ENCODE peak calls at places on chromosomes 2 and 18, in ten cellular contexts. M, R, X, E, Y, U, D, Q, T and W are unnamed samples.
A peak's percentile ranks its signal among the peaks of the same experiment; 100 is the strongest.

GRCh38 chr2:212494413-212495020 is 44.1 kb downstream of the ERBB4 start:
- DNase-seq in U (no peak), E (no peak), T (no peak), X (no peak), R (no peak), Y (no peak), D (no peak), M (no peak), Q (no peak), W (no peak)

GRCh38 chr18:46324556-46324955 is 220.4 kb downstream of the HAUS1 start:
- DNase-seq in Y (no peak), U (peak; percentile 39), R (peak; percentile 76), D (no peak), Q (peak; percentile 11), T (peak; percentile 57), M (no peak), E (peak; percentile 13), X (peak; percentile 46), W (no peak)

GRCh38 chr2:26687785-26688184 is 4.7 kb upstream of the KCNK3 start:
- DNase-seq in Q (no peak), M (no peak), U (no peak), D (peak; percentile 81), R (no peak), X (no peak), Y (no peak), E (no peak), T (no peak), W (no peak)

GRCh38 chr2:231387904-231388724 is 7.4 kb upstream of the B3GNT7 start:
- DNase-seq in T (peak; percentile 55), M (no peak), Q (no peak), D (no peak), E (no peak), X (peak; percentile 68), U (no peak), Y (peak; percentile 27), R (no peak), W (no peak)

GRCh38 chr2:126029316-126029715 is 626.6 kb upstream of the GYPC start:
- DNase-seq in R (peak; percentile 55), Q (no peak), U (no peak), E (no peak), T (no peak), Y (no peak), X (no peak), D (no peak), M (no peak), W (no peak)

GRCh38 chr2:236887519-236887918 is 198.2 kb upstream of the COPS8 start:
- DNase-seq in Q (peak; percentile 4), R (peak; percentile 9), D (no peak), E (peak; percentile 14), U (no peak), T (peak; percentile 81), X (no peak), M (peak; percentile 25), Y (no peak), W (no peak)

GRCh38 chr2:17877811-17878221 is 651 bp upstream of the KCNS3 start:
- DNase-seq in Y (peak; percentile 68), E (no peak), M (peak; percentile 15), U (peak; percentile 27), Q (no peak), T (no peak), X (no peak), R (peak; percentile 59), D (no peak), W (no peak)

GRCh38 chr2:131033786-131034121 is 59.5 kb downstream of the FAM168B start:
- DNase-seq in D (no peak), U (no peak), E (no peak), R (no peak), T (no peak), X (no peak), Y (no peak), M (no peak), Q (no peak), W (no peak)

GRCh38 chr2:26017464-26018183 is 16.3 kb upstream of the RAB10 start:
- DNase-seq in X (no peak), U (no peak), T (no peak), M (no peak), D (no peak), Y (no peak), E (no peak), Q (no peak), R (no peak), W (no peak)

GRCh38 chr2:201383156-201383555 is 26.0 kb upstream of the FLACC1 start:
- DNase-seq in D (no peak), Y (no peak), U (no peak), T (no peak), Q (no peak), X (no peak), E (no peak), M (no peak), R (no peak), W (no peak)

GRCh38 chr2:7060602-7061435 is 143.6 kb downstream of the RNF144A start:
- DNase-seq in Y (no peak), Q (no peak), M (no peak), U (no peak), R (no peak), E (no peak), D (no peak), X (no peak), T (no peak), W (no peak)

GRCh38 chr2:80091237-80091636 is 213.3 kb downstream of the LRRTM1 start:
- DNase-seq in M (no peak), T (no peak), Y (no peak), U (no peak), R (no peak), D (no peak), Q (no peak), E (no peak), X (no peak), W (no peak)

DNA sequence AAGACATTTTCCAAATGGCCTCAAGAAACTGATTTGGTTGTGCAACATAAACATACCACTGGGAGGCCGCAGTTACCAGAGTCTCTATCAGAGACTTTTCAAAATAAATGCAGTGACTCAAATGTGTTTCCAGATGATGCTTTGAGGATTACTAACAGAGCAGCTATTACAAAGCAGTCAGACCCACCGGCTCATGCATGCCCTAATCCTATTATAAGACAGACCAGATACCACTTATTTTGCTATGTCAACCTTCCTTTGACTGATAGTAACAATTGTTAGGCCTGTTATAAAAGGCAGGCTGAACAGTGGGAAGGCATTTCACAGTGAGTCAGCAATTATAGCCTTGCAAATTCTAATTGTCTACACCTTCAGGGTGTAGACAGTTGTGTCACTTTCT is 217.7 kb downstream of the LRRTM1 start:
- DNase-seq in Q (peak; percentile 77), X (peak; percentile 49), R (peak; percentile 5), D (no peak), U (no peak), Y (no peak), M (no peak), T (peak; percentile 83), E (peak; percentile 46), W (no peak)
- TF ChIP-seq CTCF in Q (peak; percentile 56), X (peak; percentile 27), R (no peak), D (no peak), U (no peak), Y (no peak), M (no peak), T (no peak), E (no peak), W (no peak)

GRCh38 chr18:10736984-10737383 is 211.2 kb downstream of the NAPG start:
- DNase-seq in Q (no peak), M (no peak), X (no peak), Y (no peak), R (peak; percentile 16), U (no peak), D (no peak), E (no peak), T (no peak), W (no peak)

GRCh38 chr18:10727477-10727876 is 201.7 kb downstream of the NAPG start:
- DNase-seq in Q (no peak), U (no peak), Y (no peak), M (no peak), R (no peak), X (no peak), E (peak; percentile 13), T (no peak), D (no peak), W (no peak)

DNA sequence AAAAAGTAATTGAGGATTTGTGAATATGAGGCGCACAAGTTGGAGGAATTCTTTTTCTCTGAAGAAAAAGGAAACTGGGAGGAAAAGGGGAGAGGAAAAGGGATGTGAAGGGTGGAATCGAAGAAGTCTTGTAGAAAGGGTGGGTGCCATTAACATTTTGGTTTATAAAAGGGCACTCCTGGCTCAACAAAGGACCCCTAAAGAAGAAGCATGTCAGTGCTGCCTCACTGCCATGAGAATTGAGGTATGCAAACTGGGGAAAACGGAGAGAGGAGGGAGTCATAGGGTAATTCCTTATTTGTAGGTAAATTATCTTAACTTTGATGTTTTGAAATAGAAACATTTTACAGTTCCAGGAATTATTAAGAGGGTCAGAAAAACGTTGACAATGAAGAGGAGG is 207.2 kb downstream of the NAPG start:
- DNase-seq in T (no peak), D (no peak), E (no peak), Q (no peak), X (no peak), M (no peak), R (peak; percentile 38), Y (no peak), U (no peak), W (no peak)
- TF ChIP-seq CTCF in T (no peak), D (no peak), E (no peak), Q (no peak), X (no peak), M (no peak), R (no peak), Y (no peak), U (no peak), W (no peak)

GRCh38 chr2:86223682-86224560 is 24.7 kb downstream of the MRPL35 start:
- DNase-seq in D (no peak), U (no peak), R (no peak), M (no peak), Q (no peak), X (peak; percentile 46), E (no peak), Y (no peak), T (peak; percentile 6), W (no peak)

GRCh38 chr2:86226069-86226468 is 26.8 kb downstream of the MRPL35 start:
- DNase-seq in U (peak; percentile 28), T (no peak), E (no peak), Q (no peak), R (no peak), D (no peak), M (no peak), Y (peak; percentile 43), X (no peak), W (no peak)

GRCh38 chr2:86223098-86223681 is 23.9 kb downstream of the MRPL35 start:
- DNase-seq in Y (no peak), T (peak; percentile 40), Q (no peak), R (no peak), X (peak; percentile 62), U (no peak), D (peak; percentile 28), M (peak; percentile 25), E (no peak), W (no peak)

GRCh38 chr2:86225581-86225980 is 26.3 kb downstream of the MRPL35 start:
- DNase-seq in X (peak; percentile 31), Y (peak; percentile 70), U (peak; percentile 64), D (no peak), M (peak; percentile 31), T (peak; percentile 10), E (no peak), Q (no peak), R (no peak), W (no peak)

GRCh38 chr2:86224645-86225355 is 25.5 kb downstream of the MRPL35 start:
- DNase-seq in R (no peak), U (no peak), T (no peak), M (no peak), Q (no peak), D (no peak), Y (no peak), E (no peak), X (no peak), W (no peak)
- TF ChIP-seq CTCF in R (no peak), U (no peak), T (no peak), M (no peak), Q (no peak), D (no peak), Y (no peak), E (no peak), X (no peak), W (no peak)

GRCh38 chr18:11310476-11311086 is 161.2 kb upstream of the PIEZO2 start:
- DNase-seq in D (no peak), U (peak; percentile 64), X (no peak), E (no peak), T (peak; percentile 31), Y (no peak), Q (no peak), R (peak; percentile 76), M (peak; percentile 17), W (no peak)
- TF ChIP-seq CTCF in D (peak; percentile 43), U (peak; percentile 93), X (peak; percentile 82), E (peak; percentile 83), T (peak; percentile 72), Y (peak; percentile 44), Q (peak; percentile 86), R (peak; percentile 88), M (no peak), W (no peak)